ENCODE peak calls at places on chromosomes 7 and 10, in eight cellular contexts. V, H, M, C, I, O, X and Q are unnamed samples.

GRCh38 chr7:47080816-47081215 is 501.1 kb downstream of the TNS3 start:
- DNase-seq in V (no peak), C (no peak), H (peak), O (no peak), I (no peak), X (no peak), M (no peak), Q (no peak)

GRCh38 chr7:148622887-148623585 is 32.5 kb downstream of the C7orf33 start:
- DNase-seq in H (no peak), C (no peak), X (no peak), O (no peak), V (no peak), I (no peak), M (no peak), Q (no peak)

GRCh38 chr10:48968036-48968435 is 28.4 kb upstream of the LRRC18 start:
- DNase-seq in V (no peak), O (no peak), H (no peak), M (no peak), C (no peak), X (no peak), I (no peak), Q (no peak)

GRCh38 chr10:26468691-26469090 is 30.6 kb downstream of the APBB1IP start:
- DNase-seq in C (no peak), H (no peak), I (no peak), X (no peak), M (no peak), V (no peak), O (peak), Q (no peak)

GRCh38 chr7:229184-229964 is 37.0 kb downstream of the FAM20C start:
- DNase-seq in C (peak), H (peak), M (peak), X (peak), I (no peak), O (no peak), V (peak), Q (no peak)

GRCh38 chr7:25795824-25796235 is 356.2 kb upstream of the NFE2L3 start:
- DNase-seq in O (peak), I (no peak), M (peak), V (no peak), X (no peak), H (no peak), C (no peak), Q (no peak)

GRCh38 chr7:143322646-143323343 is 6.9 kb downstream of the CLCN1 start:
- DNase-seq in X (no peak), I (no peak), H (no peak), O (no peak), C (no peak), V (no peak), M (no peak), Q (no peak)

GRCh38 chr7:128304212-128304611 is 39.5 kb downstream of the RBM28 start:
- DNase-seq in O (no peak), C (no peak), V (no peak), I (no peak), H (no peak), M (no peak), X (no peak), Q (no peak)

GRCh38 chr10:116836087-116836486 is 13.2 kb upstream of the ENO4 start:
- DNase-seq in I (no peak), O (no peak), X (no peak), V (no peak), C (no peak), H (no peak), M (no peak), Q (no peak)

GRCh38 chr7:67843001-67843400 is 846.4 kb downstream of the TYW1 start:
- DNase-seq in H (no peak), X (no peak), C (no peak), M (no peak), I (no peak), V (no peak), O (no peak), Q (no peak)

GRCh38 chr7:43954524-43955228 is 28.4 kb downstream of the UBE2D4 start:
- DNase-seq in C (peak), X (no peak), M (peak), V (no peak), I (peak), O (peak), H (peak), Q (peak)

GRCh38 chr7:121334875-121335648 is 6.3 kb downstream of the WNT16 start:
- DNase-seq in C (peak), M (no peak), I (no peak), V (no peak), H (no peak), O (no peak), X (no peak), Q (no peak)

GRCh38 chr7:83271212-83272099 is 108.8 kb upstream of the PCLO start:
- DNase-seq in O (peak), M (peak), V (no peak), X (no peak), C (no peak), H (peak), I (peak), Q (no peak)

GRCh38 chr7:10212664-10213063 is 761.0 kb upstream of the PHF14 start:
- DNase-seq in I (no peak), V (no peak), M (no peak), O (no peak), C (no peak), X (no peak), H (no peak), Q (no peak)

GRCh38 chr7:38007096-38007495 is 86.7 kb downstream of the EPDR1 start:
- DNase-seq in O (no peak), H (no peak), C (no peak), M (no peak), X (no peak), I (no peak), V (no peak), Q (no peak)

GRCh38 chr7:81299711-81300110 is 380.9 kb upstream of the SEMA3C start:
- DNase-seq in M (no peak), X (no peak), C (no peak), O (no peak), V (no peak), H (no peak), I (no peak), Q (no peak)

GRCh38 chr10:71076473-71077142 is 135.8 kb upstream of the UNC5B start:
- DNase-seq in O (no peak), M (no peak), I (no peak), H (no peak), V (no peak), C (no peak), X (no peak), Q (no peak)

GRCh38 chr10:44925224-44925623 is 14.1 kb downstream of the TMEM72 start:
- DNase-seq in V (no peak), O (peak), I (no peak), X (no peak), M (no peak), C (no peak), H (no peak), Q (no peak)
- TF ChIP-seq CTCF in V (no peak), O (peak), I (no peak), X (no peak), M (peak), C (peak), H (no peak), Q (no peak)

GRCh38 chr7:33742521-33742920 is 162.8 kb upstream of the BMPER start:
- DNase-seq in H (no peak), X (no peak), I (no peak), V (no peak), O (no peak), M (no peak), C (no peak), Q (no peak)

GRCh38 chr7:33743594-33743993 is 161.7 kb upstream of the BMPER start:
- DNase-seq in I (no peak), H (no peak), M (peak), V (no peak), X (no peak), C (peak), O (no peak), Q (no peak)

GRCh38 chr7:33742999-33743587 is 162.2 kb upstream of the BMPER start:
- DNase-seq in O (no peak), H (no peak), I (no peak), M (no peak), V (no peak), C (no peak), X (no peak), Q (no peak)

GRCh38 chr7:33745934-33746333 is 159.4 kb upstream of the BMPER start:
- DNase-seq in O (no peak), V (no peak), C (no peak), H (no peak), X (no peak), I (no peak), M (no peak), Q (no peak)

GRCh38 chr7:33744293-33744692 is 161.0 kb upstream of the BMPER start:
- DNase-seq in I (no peak), X (no peak), H (peak), V (no peak), M (no peak), O (peak), C (no peak), Q (peak)
- TF ChIP-seq CTCF in I (peak), X (no peak), H (no peak), V (no peak), M (peak), O (peak), C (peak), Q (no peak)

GRCh38 chr10:133306941-133307379 is 1.7 kb downstream of the TUBGCP2 start:
- DNase-seq in C (no peak), I (no peak), O (no peak), V (no peak), H (no peak), M (no peak), X (no peak), Q (no peak)

GRCh38 chr10:133309720-133310398 is 1.1 kb downstream of the ZNF511 start:
- DNase-seq in H (peak), V (no peak), C (no peak), X (no peak), I (no peak), M (no peak), O (no peak), Q (no peak)

GRCh38 chr10:133307776-133308430 is 769 bp downstream of the TUBGCP2 start:
- DNase-seq in V (no peak), I (no peak), X (peak), C (no peak), H (peak), O (peak), M (peak), Q (peak)

GRCh38 chr10:133309111-133309719 is 501 bp downstream of the ZNF511 start:
- DNase-seq in O (peak), H (peak), V (peak), X (peak), I (no peak), C (peak), M (peak), Q (peak)

DNA sequence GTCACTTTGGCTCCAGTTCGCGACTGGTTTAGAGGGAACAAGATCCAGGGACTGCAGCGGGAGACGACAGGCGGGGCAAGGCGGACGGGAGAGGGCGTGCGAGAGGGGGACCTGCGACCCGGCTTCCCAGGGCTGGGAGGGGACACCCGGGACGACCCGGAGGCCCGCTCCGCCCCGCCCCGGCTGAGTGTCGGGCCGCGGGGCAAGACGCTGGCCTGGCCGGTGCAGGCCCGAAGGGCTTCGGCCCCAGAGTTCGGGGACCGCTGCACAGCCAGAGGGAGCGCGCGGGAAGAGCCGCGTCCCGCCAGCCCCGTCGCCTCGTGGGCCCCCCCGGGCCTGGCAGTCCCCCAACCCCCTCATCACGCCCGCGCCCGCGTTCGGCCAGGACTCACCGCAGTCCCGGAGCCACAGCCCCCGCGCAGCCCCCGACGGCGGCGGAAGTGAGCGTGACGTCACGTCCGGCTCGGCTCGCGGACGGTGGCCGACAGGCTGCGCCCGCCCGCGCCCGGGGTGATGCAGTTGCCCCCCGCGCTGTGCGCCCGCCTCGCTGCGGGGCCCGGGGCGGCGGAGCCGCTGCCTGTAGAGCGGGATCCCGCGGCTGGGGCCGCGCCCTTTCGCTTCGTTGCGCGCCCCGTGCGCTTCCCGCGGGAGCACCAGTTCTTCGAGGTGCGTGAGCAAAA is at the start of the genes TUBGCP2 and ZNF511:
- DNase-seq in C (no peak), V (peak), H (peak), I (no peak), M (peak), O (peak), X (peak), Q (peak)
- TF ChIP-seq CTCF in C (peak), V (no peak), H (no peak), I (no peak), M (peak), O (peak), X (peak), Q (no peak)

GRCh38 chr7:20651960-20652544 is 36.6 kb downstream of the ABCB5 start:
- DNase-seq in X (no peak), V (no peak), O (peak), I (no peak), M (peak), C (no peak), H (peak), Q (no peak)
- TF ChIP-seq CTCF in X (peak), V (no peak), O (peak), I (peak), M (peak), C (peak), H (no peak), Q (no peak)

GRCh38 chr10:122298206-122298597 is 27.1 kb downstream of the BTBD16 start:
- DNase-seq in I (no peak), H (no peak), C (no peak), V (no peak), M (no peak), X (no peak), O (no peak), Q (no peak)

GRCh38 chr10:122297583-122297982 is 26.5 kb downstream of the BTBD16 start:
- DNase-seq in M (no peak), C (no peak), I (no peak), X (no peak), V (no peak), H (no peak), O (no peak), Q (no peak)

GRCh38 chr10:122295423-122295947 is 24.4 kb downstream of the BTBD16 start:
- DNase-seq in H (no peak), O (no peak), M (no peak), V (no peak), C (no peak), X (no peak), I (no peak), Q (no peak)

GRCh38 chr10:122294511-122295422 is 23.7 kb downstream of the BTBD16 start:
- DNase-seq in O (no peak), H (no peak), I (no peak), M (no peak), X (no peak), V (no peak), C (no peak), Q (no peak)

GRCh38 chr10:122296363-122297120 is 25.4 kb downstream of the BTBD16 start:
- DNase-seq in V (no peak), M (no peak), I (no peak), O (peak), H (no peak), X (no peak), C (no peak), Q (no peak)
- TF ChIP-seq CTCF in V (no peak), M (no peak), I (no peak), O (no peak), H (no peak), X (no peak), C (no peak), Q (no peak)

DNA sequence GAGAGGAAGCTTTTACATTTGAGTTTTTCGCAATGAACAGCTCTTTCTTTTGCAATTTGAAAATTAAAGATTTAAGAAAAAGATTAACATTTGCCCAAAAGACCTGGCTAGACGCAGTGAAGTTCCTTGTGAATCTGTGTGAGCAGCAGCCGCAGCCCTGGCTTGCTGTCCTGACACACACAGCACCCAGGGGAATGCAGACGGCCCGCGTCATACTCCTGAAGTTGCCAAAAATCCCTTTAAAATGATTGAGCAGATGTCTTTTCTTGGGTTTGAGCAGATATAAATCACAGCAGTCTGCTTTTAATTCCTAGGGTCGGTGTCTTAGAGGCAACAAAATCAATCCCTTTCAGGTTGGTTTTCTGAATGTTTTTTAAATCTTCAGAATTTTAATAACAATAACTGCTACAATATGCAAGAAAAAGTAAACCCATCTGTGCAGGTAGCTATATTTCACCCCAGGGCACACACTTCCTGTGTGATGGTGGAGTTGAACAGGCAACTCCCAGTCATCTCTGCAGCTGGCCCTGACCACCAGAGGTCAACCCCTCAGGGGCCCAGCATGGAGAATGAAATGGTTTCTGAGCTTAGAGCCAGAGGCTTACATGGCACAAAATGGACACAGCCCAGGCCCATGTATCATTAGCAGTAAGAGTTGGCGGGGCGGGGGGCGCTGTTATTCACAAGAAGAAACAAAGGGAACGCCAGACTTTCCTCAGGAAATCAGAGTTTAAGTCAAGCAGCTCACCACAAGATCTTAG is 32.2 kb upstream of the TRIL start:
- DNase-seq in M (no peak), V (no peak), I (no peak), X (peak), C (no peak), H (no peak), O (no peak), Q (no peak)
- TF ChIP-seq CTCF in M (no peak), V (no peak), I (no peak), X (no peak), C (no peak), H (no peak), O (no peak), Q (no peak)

GRCh38 chr7:114953724-114954123 is 31.8 kb downstream of the MDFIC start:
- DNase-seq in H (no peak), X (no peak), C (no peak), M (no peak), V (no peak), I (no peak), O (no peak), Q (no peak)
- TF ChIP-seq CTCF in H (no peak), X (no peak), C (no peak), M (no peak), V (no peak), I (no peak), O (no peak), Q (no peak)

DNA sequence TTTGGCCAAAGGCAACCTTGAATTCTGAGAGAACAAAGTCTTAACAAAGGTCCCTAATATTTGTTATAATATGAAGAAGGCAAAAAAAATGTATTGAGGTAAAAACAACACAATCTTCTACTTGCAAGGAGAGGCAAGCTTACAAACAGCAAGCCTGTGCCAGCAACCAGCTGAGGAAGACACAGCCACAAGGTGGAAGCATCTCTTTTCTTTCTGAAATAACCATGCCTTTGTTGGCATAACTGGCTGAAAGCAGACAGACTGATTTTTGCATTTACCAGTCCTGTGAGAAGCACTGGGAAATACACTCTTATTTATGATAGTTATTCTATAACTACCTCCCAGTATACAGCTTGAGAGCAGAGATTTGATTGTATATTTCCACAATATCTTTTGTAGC is 292.0 kb downstream of the PHTF2 start:
- DNase-seq in M (no peak), X (no peak), C (no peak), V (no peak), O (no peak), I (peak), H (no peak), Q (no peak)
- TF ChIP-seq CTCF in M (peak), X (no peak), C (peak), V (no peak), O (no peak), I (peak), H (no peak), Q (no peak)

GRCh38 chr10:78356291-78356915 is 322.7 kb downstream of the RPS24 start:
- DNase-seq in V (no peak), I (no peak), H (no peak), C (no peak), M (no peak), O (no peak), X (no peak), Q (no peak)

GRCh38 chr10:78354101-78354500 is 320.4 kb downstream of the RPS24 start:
- DNase-seq in I (no peak), O (no peak), C (no peak), H (no peak), M (no peak), V (no peak), X (no peak), Q (no peak)

GRCh38 chr10:78350286-78350685 is 316.6 kb downstream of the RPS24 start:
- DNase-seq in V (no peak), M (no peak), O (no peak), I (no peak), X (no peak), H (no peak), C (no peak), Q (no peak)

GRCh38 chr10:78351283-78351682 is 317.6 kb downstream of the RPS24 start:
- DNase-seq in O (no peak), H (no peak), M (no peak), V (no peak), C (no peak), X (no peak), I (no peak), Q (no peak)

DNA sequence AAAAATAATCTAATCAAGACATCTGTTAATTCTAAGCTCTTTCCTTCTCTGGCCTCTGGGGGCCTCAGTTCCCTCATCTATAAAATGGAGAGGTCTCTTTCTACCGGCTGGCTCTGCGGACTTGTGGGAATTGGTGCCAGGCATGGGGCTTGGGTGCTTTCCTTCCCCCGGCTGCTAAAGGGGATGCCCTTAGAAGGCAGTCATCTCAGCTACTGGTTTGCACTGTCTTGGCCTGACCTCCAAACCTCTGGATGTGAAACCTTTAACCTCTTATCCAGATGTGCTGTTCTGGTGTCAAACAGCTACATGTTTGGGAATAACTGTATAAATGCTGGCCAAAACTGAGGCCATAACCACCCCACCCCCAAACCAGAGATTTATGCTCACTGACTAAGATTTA is 320.0 kb downstream of the RPS24 start:
- DNase-seq in C (no peak), H (no peak), V (no peak), O (no peak), X (no peak), I (no peak), M (no peak), Q (no peak)
- TF ChIP-seq CTCF in C (no peak), H (no peak), V (no peak), O (no peak), X (no peak), I (no peak), M (no peak), Q (no peak)